ENCODE peak calls at places on chromosome 21, in five cellular contexts. Z is upper lobe of left lung, B is heart right ventricle, F is cardiac fibroblast, C is mesothelial cell of epicardium. H is an unnamed sample.

GRCh38 chr21:45894891-45895777 is 86.4 kb upstream of the COL6A1 start:
- DNase-seq in Z (no peak), B (no peak), F (no peak), C (no peak), H (no peak)

GRCh38 chr21:38322551-38322950 is 65.8 kb downstream of the KCNJ15 start:
- DNase-seq in Z (no peak), B (no peak), F (no peak), C (no peak), H (no peak)

GRCh38 chr21:34649400-34649799 is 19.4 kb upstream of the CLIC6 start:
- DNase-seq in Z (no peak), B (no peak), F (no peak), C (no peak), H (no peak)

GRCh38 chr21:36722370-36723368 is 23.8 kb downstream of the SIM2 start:
- DNase-seq in Z (no peak), B (no peak), F (no peak), C (no peak), H (no peak)

GRCh38 chr21:35849131-35849530 is 211.2 kb downstream of the SETD4 start:
- DNase-seq in Z (no peak), B (peak), F (peak), C (no peak), H (no peak)

GRCh38 chr21:38400195-38400695 is 98.0 kb downstream of the ERG start:
- DNase-seq in Z (no peak), B (no peak), F (no peak), C (no peak), H (no peak)

GRCh38 chr21:38796426-38796825 is 9.3 kb upstream of the ETS2 start:
- DNase-seq in Z (no peak), B (no peak), F (no peak), C (no peak), H (no peak)

GRCh38 chr21:38787461-38788274 is 18.1 kb upstream of the ETS2 start:
- DNase-seq in Z (peak), B (no peak), F (peak), C (no peak), H (peak)

GRCh38 chr21:43728467-43729390 is 9.8 kb downstream of the PDXK start:
- DNase-seq in Z (peak), B (peak), F (peak), C (peak), H (peak)

GRCh38 chr21:24903954-24904635 is 703.2 kb downstream of the MRPL39 start:
- DNase-seq in Z (no peak), B (no peak), F (no peak), C (no peak), H (no peak)

GRCh38 chr21:35705888-35706287 is 354.4 kb downstream of the SETD4 start:
- DNase-seq in Z (no peak), B (no peak), F (no peak), C (no peak), H (no peak)

GRCh38 chr21:33981341-33982101 is 65.9 kb upstream of the ATP5PO start:
- DNase-seq in Z (no peak), B (no peak), F (peak), C (no peak), H (no peak)

GRCh38 chr21:43211085-43212071 is 42.6 kb downstream of the CRYAA start:
- DNase-seq in Z (peak), B (no peak), F (peak), C (no peak), H (peak)

GRCh38 chr21:17598437-17598836 is 14.3 kb downstream of the BTG3 start:
- DNase-seq in Z (no peak), B (no peak), F (no peak), C (no peak), H (no peak)

GRCh38 chr21:24870633-24871032 is 736.6 kb downstream of the MRPL39 start:
- DNase-seq in Z (no peak), B (no peak), F (no peak), C (no peak), H (no peak)

H was measured in progenitor cell of endocrine pancreas.